ENCODE peak calls at places on chromosomes 3 and 15, in ten cellular contexts. One of them, this sample, is unnamed.
A peak's percentile ranks its signal among the peaks of the same experiment; 100 is the strongest.

GRCh38 chr3:13479332-13479581 is 849 bp upstream of the HDAC11 start:
- DNase-seq in occipital lobe: peak; percentile 86
- DNase-seq in activated CD8-positive, alpha-beta T cell treated with anti-CD3 and anti-CD28 coated beads for 36 hours: peak; percentile 73
- DNase-seq in GM18507: no peak
- DNase-seq in erythroblast: peak; percentile 62
- DNase-seq in NCI-H460: no peak
- DNase-seq in gastrocnemius medialis: no peak
- DNase-seq in NCI-H1436: no peak
- DNase-seq in COR-L47: no peak
- DNase-seq in HFFc6: no peak
- DNase-seq in this sample: peak; percentile 45

GRCh38 chr3:67524046-67524445 is 130.4 kb downstream of the SUCLG2 start:
- DNase-seq in activated CD8-positive, alpha-beta T cell treated with anti-CD3 and anti-CD28 coated beads for 36 hours: no peak
- DNase-seq in erythroblast: no peak
- DNase-seq in COR-L47: no peak
- DNase-seq in HFFc6: peak; percentile 68
- DNase-seq in GM18507: no peak
- DNase-seq in occipital lobe: no peak
- DNase-seq in NCI-H1436: no peak
- DNase-seq in gastrocnemius medialis: no peak
- DNase-seq in NCI-H460: no peak
- DNase-seq in this sample: no peak

GRCh38 chr15:58049520-58050227 is 15.8 kb downstream of the ALDH1A2 start:
- DNase-seq in COR-L47: no peak
- DNase-seq in activated CD8-positive, alpha-beta T cell treated with anti-CD3 and anti-CD28 coated beads for 36 hours: no peak
- DNase-seq in GM18507: no peak
- DNase-seq in HFFc6: no peak
- DNase-seq in gastrocnemius medialis: no peak
- DNase-seq in NCI-H460: no peak
- DNase-seq in occipital lobe: no peak
- DNase-seq in erythroblast: no peak
- DNase-seq in NCI-H1436: no peak
- DNase-seq in this sample: no peak

GRCh38 chr15:25180606-25181289 is 226.0 kb downstream of the SNRPN start:
- DNase-seq in activated CD8-positive, alpha-beta T cell treated with anti-CD3 and anti-CD28 coated beads for 36 hours: no peak
- DNase-seq in COR-L47: no peak
- DNase-seq in erythroblast: no peak
- DNase-seq in HFFc6: no peak
- DNase-seq in gastrocnemius medialis: no peak
- DNase-seq in GM18507: no peak
- DNase-seq in NCI-H460: no peak
- DNase-seq in NCI-H1436: no peak
- DNase-seq in occipital lobe: no peak
- DNase-seq in this sample: no peak

GRCh38 chr3:69164296-69164695 is 41.9 kb upstream of the LMOD3 start:
- DNase-seq in erythroblast: no peak
- DNase-seq in COR-L47: no peak
- DNase-seq in activated CD8-positive, alpha-beta T cell treated with anti-CD3 and anti-CD28 coated beads for 36 hours: no peak
- DNase-seq in HFFc6: no peak
- DNase-seq in GM18507: no peak
- DNase-seq in NCI-H460: no peak
- DNase-seq in NCI-H1436: no peak
- DNase-seq in gastrocnemius medialis: no peak
- DNase-seq in occipital lobe: no peak
- DNase-seq in this sample: no peak

GRCh38 chr15:44009056-44009455 is 182.3 kb downstream of the WDR76 start:
- DNase-seq in NCI-H1436: no peak
- DNase-seq in activated CD8-positive, alpha-beta T cell treated with anti-CD3 and anti-CD28 coated beads for 36 hours: no peak
- DNase-seq in COR-L47: no peak
- DNase-seq in gastrocnemius medialis: no peak
- DNase-seq in GM18507: no peak
- DNase-seq in erythroblast: peak; percentile 40
- DNase-seq in NCI-H460: peak; percentile 16
- DNase-seq in HFFc6: peak; percentile 56
- DNase-seq in occipital lobe: no peak
- DNase-seq in this sample: no peak

GRCh38 chr15:70053703-70054229 is 44.0 kb downstream of the TLE3 start:
- DNase-seq in NCI-H1436: no peak
- DNase-seq in HFFc6: no peak
- DNase-seq in NCI-H460: no peak
- DNase-seq in activated CD8-positive, alpha-beta T cell treated with anti-CD3 and anti-CD28 coated beads for 36 hours: no peak
- DNase-seq in erythroblast: no peak
- DNase-seq in GM18507: no peak
- DNase-seq in gastrocnemius medialis: no peak
- DNase-seq in occipital lobe: no peak
- DNase-seq in COR-L47: no peak
- DNase-seq in this sample: no peak

GRCh38 chr3:11195201-11195600 is 40.9 kb downstream of the HRH1 start:
- DNase-seq in occipital lobe: no peak
- DNase-seq in erythroblast: no peak
- DNase-seq in gastrocnemius medialis: no peak
- DNase-seq in NCI-H460: no peak
- DNase-seq in NCI-H1436: no peak
- DNase-seq in HFFc6: no peak
- DNase-seq in COR-L47: no peak
- DNase-seq in GM18507: no peak
- DNase-seq in activated CD8-positive, alpha-beta T cell treated with anti-CD3 and anti-CD28 coated beads for 36 hours: peak; percentile 13
- DNase-seq in this sample: no peak

GRCh38 chr15:76999996-77000395 is 5.1 kb downstream of the PSTPIP1 start:
- DNase-seq in GM18507: no peak
- DNase-seq in gastrocnemius medialis: no peak
- DNase-seq in activated CD8-positive, alpha-beta T cell treated with anti-CD3 and anti-CD28 coated beads for 36 hours: peak; percentile 47
- DNase-seq in HFFc6: no peak
- DNase-seq in occipital lobe: no peak
- DNase-seq in NCI-H1436: no peak
- DNase-seq in COR-L47: no peak
- DNase-seq in NCI-H460: no peak
- DNase-seq in erythroblast: no peak
- DNase-seq in this sample: no peak

GRCh38 chr3:57538465-57538864 is 5.7 kb downstream of the DNAH12 start:
- DNase-seq in NCI-H1436: no peak
- DNase-seq in occipital lobe: no peak
- DNase-seq in gastrocnemius medialis: no peak
- DNase-seq in COR-L47: no peak
- DNase-seq in HFFc6: no peak
- DNase-seq in GM18507: no peak
- DNase-seq in erythroblast: no peak
- DNase-seq in activated CD8-positive, alpha-beta T cell treated with anti-CD3 and anti-CD28 coated beads for 36 hours: no peak
- DNase-seq in NCI-H460: no peak
- DNase-seq in this sample: no peak

GRCh38 chr15:58307313-58307961 is 124.4 kb upstream of the LIPC start:
- DNase-seq in NCI-H460: no peak
- DNase-seq in NCI-H1436: peak; percentile 30
- DNase-seq in gastrocnemius medialis: no peak
- DNase-seq in GM18507: no peak
- DNase-seq in COR-L47: peak; percentile 1
- DNase-seq in occipital lobe: no peak
- DNase-seq in erythroblast: no peak
- DNase-seq in HFFc6: peak; percentile 51
- DNase-seq in activated CD8-positive, alpha-beta T cell treated with anti-CD3 and anti-CD28 coated beads for 36 hours: no peak
- DNase-seq in this sample: no peak

GRCh38 chr3:56822501-56822900 is 20.8 kb upstream of the ARHGEF3 start:
- DNase-seq in erythroblast: no peak
- DNase-seq in GM18507: no peak
- DNase-seq in HFFc6: no peak
- DNase-seq in NCI-H1436: no peak
- DNase-seq in gastrocnemius medialis: no peak
- DNase-seq in occipital lobe: no peak
- DNase-seq in COR-L47: no peak
- DNase-seq in NCI-H460: no peak
- DNase-seq in activated CD8-positive, alpha-beta T cell treated with anti-CD3 and anti-CD28 coated beads for 36 hours: no peak
- DNase-seq in this sample: no peak

GRCh38 chr3:146142757-146143156 is 18.2 kb downstream of the PLOD2 start:
- DNase-seq in GM18507: no peak
- DNase-seq in NCI-H1436: no peak
- DNase-seq in HFFc6: peak; percentile 53
- DNase-seq in NCI-H460: no peak
- DNase-seq in COR-L47: no peak
- DNase-seq in occipital lobe: no peak
- DNase-seq in erythroblast: no peak
- DNase-seq in gastrocnemius medialis: no peak
- DNase-seq in activated CD8-positive, alpha-beta T cell treated with anti-CD3 and anti-CD28 coated beads for 36 hours: no peak
- DNase-seq in this sample: no peak

GRCh38 chr3:9397911-9398714 is 698 bp downstream of the SETD5 start:
- DNase-seq in HFFc6: no peak
- DNase-seq in gastrocnemius medialis: peak; percentile 41
- DNase-seq in GM18507: no peak
- DNase-seq in erythroblast: peak; percentile 79
- DNase-seq in NCI-H1436: no peak
- DNase-seq in activated CD8-positive, alpha-beta T cell treated with anti-CD3 and anti-CD28 coated beads for 36 hours: peak; percentile 54
- DNase-seq in NCI-H460: no peak
- DNase-seq in occipital lobe: no peak
- DNase-seq in COR-L47: no peak
- DNase-seq in this sample: no peak

GRCh38 chr3:112010631-112011030 is 11.9 kb downstream of the TAGLN3 start:
- DNase-seq in occipital lobe: no peak
- DNase-seq in COR-L47: no peak
- DNase-seq in NCI-H1436: peak; percentile 89
- DNase-seq in gastrocnemius medialis: no peak
- DNase-seq in GM18507: no peak
- DNase-seq in NCI-H460: no peak
- DNase-seq in activated CD8-positive, alpha-beta T cell treated with anti-CD3 and anti-CD28 coated beads for 36 hours: no peak
- DNase-seq in erythroblast: no peak
- DNase-seq in HFFc6: no peak
- DNase-seq in this sample: no peak

GRCh38 chr15:70245932-70246622 is 148.4 kb upstream of the TLE3 start:
- DNase-seq in erythroblast: no peak
- DNase-seq in NCI-H1436: no peak
- DNase-seq in COR-L47: no peak
- DNase-seq in gastrocnemius medialis: no peak
- DNase-seq in activated CD8-positive, alpha-beta T cell treated with anti-CD3 and anti-CD28 coated beads for 36 hours: no peak
- DNase-seq in NCI-H460: no peak
- DNase-seq in GM18507: no peak
- DNase-seq in occipital lobe: no peak
- DNase-seq in HFFc6: peak; percentile 29
- DNase-seq in this sample: no peak

GRCh38 chr15:35545825-35546580 is at the start of gene DPH6:
- DNase-seq in erythroblast: peak; percentile 91
- DNase-seq in HFFc6: peak; percentile 77
- DNase-seq in COR-L47: peak; percentile 86
- DNase-seq in activated CD8-positive, alpha-beta T cell treated with anti-CD3 and anti-CD28 coated beads for 36 hours: peak; percentile 87
- DNase-seq in gastrocnemius medialis: peak; percentile 52
- DNase-seq in NCI-H1436: peak; percentile 77
- DNase-seq in occipital lobe: peak; percentile 75
- DNase-seq in NCI-H460: peak; percentile 59
- DNase-seq in GM18507: peak; percentile 44
- DNase-seq in this sample: peak; percentile 77

GRCh38 chr3:37144806-37145205 is 29.6 kb downstream of the LRRFIP2 start:
- DNase-seq in erythroblast: peak; percentile 3
- DNase-seq in HFFc6: no peak
- DNase-seq in NCI-H460: no peak
- DNase-seq in gastrocnemius medialis: no peak
- DNase-seq in occipital lobe: no peak
- DNase-seq in COR-L47: peak; percentile 27
- DNase-seq in activated CD8-positive, alpha-beta T cell treated with anti-CD3 and anti-CD28 coated beads for 36 hours: no peak
- DNase-seq in GM18507: no peak
- DNase-seq in NCI-H1436: peak; percentile 20
- DNase-seq in this sample: no peak

GRCh38 chr3:69976021-69976420 is 23.5 kb upstream of the SAMMSON start:
- DNase-seq in activated CD8-positive, alpha-beta T cell treated with anti-CD3 and anti-CD28 coated beads for 36 hours: no peak
- DNase-seq in erythroblast: no peak
- DNase-seq in occipital lobe: no peak
- DNase-seq in NCI-H460: no peak
- DNase-seq in gastrocnemius medialis: no peak
- DNase-seq in GM18507: no peak
- DNase-seq in HFFc6: no peak
- DNase-seq in NCI-H1436: no peak
- DNase-seq in COR-L47: no peak
- DNase-seq in this sample: no peak

GRCh38 chr3:30662836-30663235 is 56.4 kb downstream of the TGFBR2 start:
- DNase-seq in HFFc6: no peak
- DNase-seq in NCI-H1436: no peak
- DNase-seq in NCI-H460: no peak
- DNase-seq in COR-L47: no peak
- DNase-seq in erythroblast: no peak
- DNase-seq in occipital lobe: no peak
- DNase-seq in gastrocnemius medialis: no peak
- DNase-seq in GM18507: no peak
- DNase-seq in activated CD8-positive, alpha-beta T cell treated with anti-CD3 and anti-CD28 coated beads for 36 hours: no peak
- DNase-seq in this sample: no peak

GRCh38 chr3:104178695-104179094 is 1188.0 kb upstream of the ALCAM start:
- DNase-seq in NCI-H460: no peak
- DNase-seq in NCI-H1436: no peak
- DNase-seq in occipital lobe: no peak
- DNase-seq in HFFc6: no peak
- DNase-seq in erythroblast: no peak
- DNase-seq in activated CD8-positive, alpha-beta T cell treated with anti-CD3 and anti-CD28 coated beads for 36 hours: no peak
- DNase-seq in GM18507: no peak
- DNase-seq in COR-L47: no peak
- DNase-seq in gastrocnemius medialis: no peak
- DNase-seq in this sample: no peak

GRCh38 chr3:54970895-54971294 is 43.0 kb upstream of the LRTM1 start:
- DNase-seq in NCI-H460: no peak
- DNase-seq in occipital lobe: no peak
- DNase-seq in erythroblast: no peak
- DNase-seq in GM18507: no peak
- DNase-seq in gastrocnemius medialis: no peak
- DNase-seq in COR-L47: no peak
- DNase-seq in NCI-H1436: no peak
- DNase-seq in HFFc6: no peak
- DNase-seq in activated CD8-positive, alpha-beta T cell treated with anti-CD3 and anti-CD28 coated beads for 36 hours: no peak
- DNase-seq in this sample: no peak

GRCh38 chr3:24462737-24463136 is 31.9 kb downstream of the THRB start:
- DNase-seq in HFFc6: no peak
- DNase-seq in erythroblast: no peak
- DNase-seq in gastrocnemius medialis: no peak
- DNase-seq in GM18507: no peak
- DNase-seq in NCI-H460: no peak
- DNase-seq in COR-L47: no peak
- DNase-seq in NCI-H1436: no peak
- DNase-seq in activated CD8-positive, alpha-beta T cell treated with anti-CD3 and anti-CD28 coated beads for 36 hours: no peak
- DNase-seq in occipital lobe: no peak
- DNase-seq in this sample: no peak

GRCh38 chr3:78066287-78066686 is 1026.4 kb downstream of the ROBO2 start:
- DNase-seq in activated CD8-positive, alpha-beta T cell treated with anti-CD3 and anti-CD28 coated beads for 36 hours: no peak
- DNase-seq in COR-L47: no peak
- DNase-seq in erythroblast: no peak
- DNase-seq in occipital lobe: no peak
- DNase-seq in HFFc6: no peak
- DNase-seq in gastrocnemius medialis: no peak
- DNase-seq in NCI-H460: no peak
- DNase-seq in GM18507: no peak
- DNase-seq in NCI-H1436: no peak
- DNase-seq in this sample: no peak